ENCODE peak calls at places on chromosome 9, in nine cellular contexts. J, V, X, T, F, A, Z, R and C are unnamed samples. For H3K9me3, the result is how much of the 10 kb centered on the place peaks cover.

GRCh38 chr9:3506164-3506563 is 19.6 kb downstream of the RFX3 start:
- DNase-seq in T (no peak), V (no peak), R (no peak), X (no peak), F (no peak), A (no peak), Z (no peak), J (no peak), C (no peak)

GRCh38 chr9:13587581-13587980 is 308.1 kb upstream of the MPDZ start:
- DNase-seq in R (no peak), Z (no peak), X (no peak), T (no peak), J (peak), A (no peak), F (no peak), V (no peak), C (no peak)

GRCh38 chr9:136441191-136441680 is 1.6 kb upstream of the INPP5E start:
- DNase-seq in F (no peak), Z (no peak), X (no peak), V (no peak), R (no peak), J (no peak), T (no peak), A (no peak), C (no peak)

GRCh38 chr9:107397076-107398049 is 92.2 kb downstream of the KLF4 start:
- DNase-seq in V (no peak), J (no peak), R (no peak), F (no peak), T (no peak), X (no peak), Z (no peak), A (no peak), C (no peak)

GRCh38 chr9:105911104-105911911 is 217.0 kb downstream of the TMEM38B start:
- DNase-seq in R (no peak), T (no peak), X (no peak), F (peak), J (no peak), V (no peak), A (no peak), Z (peak), C (no peak)

GRCh38 chr9:72396247-72397091 is 31.5 kb upstream of the ZFAND5 start:
- DNase-seq in R (no peak), Z (peak), X (peak), F (no peak), V (peak), J (no peak), A (no peak), T (no peak), C (no peak)

GRCh38 chr9:98778251-98778650 is 18.1 kb downstream of the ANKS6 start:
- DNase-seq in F (no peak), Z (no peak), T (no peak), R (no peak), A (no peak), J (no peak), V (no peak), X (no peak), C (no peak)

GRCh38 chr9:1083325-1083913 is 33.3 kb downstream of the DMRT2 start:
- DNase-seq in V (no peak), X (no peak), F (no peak), J (no peak), A (peak), R (peak), Z (peak), T (peak), C (no peak)

GRCh38 chr9:91433180-91433579 is 9.5 kb upstream of the NFIL3 start:
- DNase-seq in Z (peak), J (no peak), T (no peak), A (no peak), X (peak), R (no peak), V (peak), F (no peak), C (no peak)

GRCh38 chr9:27053369-27054057 is 48.0 kb upstream of the LRRC19 start:
- DNase-seq in V (no peak), R (no peak), Z (peak), F (no peak), J (no peak), A (no peak), X (no peak), T (no peak), C (no peak)

GRCh38 chr9:70488793-70489105 is 74.3 kb upstream of the KLF9 start:
- DNase-seq in Z (no peak), X (no peak), J (no peak), V (no peak), T (peak), F (no peak), R (no peak), A (peak), C (no peak)

GRCh38 chr9:20640331-20641187 is 18.3 kb upstream of the MLLT3 start:
- DNase-seq in R (peak), X (no peak), Z (no peak), F (no peak), V (no peak), A (peak), J (peak), T (no peak), C (no peak)

GRCh38 chr9:18969095-18969494 is 63.9 kb downstream of the SAXO1 start:
- DNase-seq in R (no peak), J (no peak), F (no peak), A (peak), X (no peak), T (no peak), Z (no peak), V (no peak), C (no peak)

GRCh38 chr9:91001146-91001611 is 199.6 kb downstream of the SYK start:
- DNase-seq in R (no peak), Z (peak), X (no peak), T (no peak), J (no peak), F (no peak), V (no peak), A (no peak), C (no peak)

GRCh38 chr9:4762889-4763521 is 22.0 kb upstream of the AK3 start:
- DNase-seq in F (no peak), V (no peak), A (no peak), J (peak), Z (no peak), R (no peak), X (no peak), T (no peak), C (no peak)

DNA sequence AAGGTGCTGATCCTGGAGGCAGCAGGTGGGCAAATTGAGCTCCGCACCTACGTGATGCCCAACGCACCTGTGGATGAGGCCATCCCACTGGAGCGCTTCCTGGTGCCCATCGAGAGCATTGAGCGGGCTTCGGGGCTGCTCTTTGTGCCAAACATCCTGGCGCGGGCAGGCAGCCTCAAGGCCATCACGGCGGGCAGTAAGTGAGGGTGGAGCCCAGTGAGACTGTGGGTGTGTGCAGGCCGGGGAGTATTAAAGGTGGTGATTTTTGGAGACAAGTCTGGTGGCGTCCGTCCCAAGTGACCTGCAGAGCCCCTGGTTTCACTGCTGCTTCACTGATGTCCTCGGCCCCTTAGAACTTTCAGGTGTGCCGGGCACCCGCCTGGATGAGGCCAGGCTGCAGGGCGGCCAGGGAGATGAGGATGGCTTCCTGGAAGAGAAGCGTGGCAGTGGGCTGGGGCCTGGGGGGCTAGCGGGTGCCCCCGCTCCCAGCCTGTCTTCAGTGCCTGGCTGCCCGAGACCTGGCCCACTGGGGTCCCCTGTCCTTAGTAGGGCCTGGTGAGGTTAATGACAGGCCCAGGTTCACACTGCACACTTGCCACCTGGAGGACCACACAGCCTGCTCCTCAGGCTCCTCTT is 4.2 kb downstream of the ENDOG start:
- DNase-seq in X (no peak), Z (no peak), F (no peak), R (no peak), J (no peak), A (no peak), T (no peak), V (no peak), C (no peak)
- H3K4me3 ChIP-seq in X (no peak), Z (no peak), F (no peak), R (no peak), J (no peak), A (no peak), T (no peak), V (no peak), C (no peak)

DNA sequence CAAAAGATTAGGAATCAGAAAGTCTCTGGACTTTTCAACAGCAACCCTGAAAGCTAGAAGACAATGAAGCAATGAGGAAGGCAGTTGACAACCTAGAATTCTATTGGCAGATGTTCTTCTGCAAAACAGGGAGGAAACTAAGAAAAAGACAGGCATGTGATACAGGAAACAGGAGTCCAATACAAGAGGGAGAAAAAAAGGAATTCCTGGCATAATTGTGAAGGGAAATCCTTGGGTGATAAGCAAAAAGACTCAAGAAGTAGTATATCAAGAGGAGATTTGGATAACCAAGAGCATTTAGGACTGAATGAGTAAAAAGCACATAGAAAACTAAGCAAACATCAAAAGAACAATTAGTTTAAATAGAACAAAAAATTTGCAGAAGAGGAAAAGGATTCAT is 58.6 kb downstream of the LPAR1 start:
- DNase-seq in A (no peak), X (no peak), F (no peak), V (no peak), R (no peak), Z (no peak), T (no peak), J (no peak), C (no peak)
- H3K27ac ChIP-seq in A (no peak), X (no peak), F (no peak), V (no peak), R (no peak), Z (no peak), T (peak), J (no peak), C (no peak)

GRCh38 chr9:118594428-118594827 is 774.8 kb downstream of the BRINP1 start:
- DNase-seq in R (no peak), V (no peak), Z (no peak), J (no peak), F (no peak), T (no peak), A (no peak), X (no peak), C (no peak)
- H3K9me3 ChIP-seq in R (under half), V (under half), Z (under half), J (under half), F (under half), T (under half), A (under half), X (under half), C (under half)

GRCh38 chr9:116156621-116157314 is 3.2 kb downstream of the PAPPA start:
- DNase-seq in A (peak), Z (peak), R (peak), F (no peak), T (no peak), J (no peak), X (no peak), V (no peak), C (peak)
- H3K4me3 ChIP-seq in A (peak), Z (peak), R (peak), F (peak), T (peak), J (no peak), X (peak), V (no peak), C (peak)

GRCh38 chr9:120894404-120895226 is 17.6 kb upstream of the PHF19 start:
- DNase-seq in R (peak), J (no peak), A (no peak), V (no peak), T (no peak), F (no peak), Z (no peak), X (no peak), C (no peak)

GRCh38 chr9:120892177-120892747 is 15.3 kb upstream of the PHF19 start:
- DNase-seq in Z (no peak), J (no peak), F (no peak), R (no peak), X (no peak), A (no peak), T (no peak), V (no peak), C (no peak)

GRCh38 chr9:120893585-120893857 is 16.5 kb upstream of the PHF19 start:
- DNase-seq in V (no peak), J (no peak), X (no peak), A (no peak), R (no peak), F (no peak), T (no peak), Z (no peak), C (no peak)

GRCh38 chr9:120892748-120893584 is 16.0 kb upstream of the PHF19 start:
- DNase-seq in R (no peak), X (peak), A (no peak), V (no peak), J (no peak), Z (no peak), F (no peak), T (no peak), C (no peak)

GRCh38 chr9:120893917-120894316 is 16.9 kb upstream of the PHF19 start:
- DNase-seq in Z (no peak), X (no peak), J (no peak), F (no peak), A (no peak), V (no peak), R (no peak), T (no peak), C (no peak)
- H3K27ac ChIP-seq in Z (no peak), X (peak), J (no peak), F (no peak), A (peak), V (no peak), R (peak), T (peak), C (peak)

GRCh38 chr9:108652851-108653250 is 202.9 kb downstream of the ACTL7B start:
- DNase-seq in R (no peak), A (no peak), V (no peak), T (no peak), J (no peak), X (no peak), Z (no peak), F (no peak), C (no peak)
- H3K9me3 ChIP-seq in R (under half), A (under half), V (under half), T (under half), J (under half), X (under half), Z (under half), F (under half), C (under half)

GRCh38 chr9:88988796-88989641 is 2.2 kb upstream of the S1PR3 start:
- DNase-seq in F (no peak), J (no peak), T (no peak), A (no peak), Z (no peak), X (no peak), R (no peak), V (no peak), C (no peak)
- H3K4me3 ChIP-seq in F (no peak), J (peak), T (no peak), A (no peak), Z (no peak), X (no peak), R (no peak), V (no peak), C (no peak)